ENCODE peak calls at places on chromosomes 16 and 17, in ten cellular contexts. U is heart left ventricle; O is activated CD8-positive, alpha-beta T cell treated with anti-CD3 and anti-CD28 coated beads for 36 hours; L is uterus; G is hepatocyte; B is astrocyte of the spinal cord; D is coronary artery; T is spleen; W is psoas muscle; X is CD8-positive, alpha-beta T cell. A is an unnamed sample.
A peak's percentile ranks its signal among the peaks of the same experiment; 100 is the strongest.

GRCh38 chr17:62656446-62656845 is 29.0 kb downstream of the MRC2 start:
- DNase-seq in U (no peak), O (no peak), L (no peak), G (no peak), B (no peak), D (no peak), T (no peak), W (no peak), X (no peak), A (no peak)

GRCh38 chr16:85384831-85385462 is 228.2 kb upstream of the GSE1 start:
- DNase-seq in U (peak; percentile 12), O (no peak), L (no peak), G (peak; percentile 74), B (no peak), D (no peak), T (peak; percentile 71), W (peak; percentile 9), X (no peak), A (no peak)

GRCh38 chr17:75288784-75289121 is 480 bp downstream of the SLC25A19 start:
- DNase-seq in U (peak; percentile 32), O (peak; percentile 62), L (no peak), G (no peak), B (no peak), D (no peak), T (no peak), W (peak; percentile 38), X (no peak), A (no peak)

GRCh38 chr16:31487720-31488629 is 5.1 kb downstream of the SLC5A2 start:
- DNase-seq in U (no peak), O (peak; percentile 74), L (no peak), G (peak; percentile 82), B (no peak), D (no peak), T (peak; percentile 93), W (peak; percentile 49), X (peak; percentile 66), A (peak; percentile 85)

GRCh38 chr16:12095275-12096161 is 119.0 kb downstream of the SNX29 start:
- DNase-seq in U (peak; percentile 78), O (peak; percentile 80), L (peak; percentile 63), G (peak; percentile 82), B (peak; percentile 66), D (no peak), T (peak; percentile 88), W (peak; percentile 72), X (peak; percentile 61), A (peak; percentile 71)

GRCh38 chr16:90046971-90047713 is 27.9 kb upstream of the DBNDD1 start:
- DNase-seq in U (peak; percentile 49), O (no peak), L (peak; percentile 84), G (peak; percentile 83), B (peak; percentile 41), D (peak; percentile 67), T (no peak), W (peak; percentile 60), X (no peak), A (peak; percentile 47)

GRCh38 chr16:31421587-31421986 is 6.6 kb downstream of the COX6A2 start:
- DNase-seq in U (no peak), O (peak; percentile 91), L (no peak), G (no peak), B (no peak), D (no peak), T (no peak), W (no peak), X (peak; percentile 16), A (peak; percentile 69)

GRCh38 chr16:66440970-66441369 is 13.9 kb downstream of the BEAN1 start:
- DNase-seq in U (no peak), O (no peak), L (no peak), G (no peak), B (no peak), D (peak; percentile 59), T (no peak), W (no peak), X (no peak), A (no peak)

GRCh38 chr16:73113326-73113720 is 65.4 kb upstream of the ZFHX3 start:
- DNase-seq in U (no peak), O (no peak), L (no peak), G (no peak), B (no peak), D (no peak), T (no peak), W (no peak), X (no peak), A (no peak)

GRCh38 chr17:62919388-62919787 is 46.6 kb upstream of the TANC2 start:
- DNase-seq in U (no peak), O (no peak), L (no peak), G (no peak), B (peak; percentile 73), D (no peak), T (no peak), W (no peak), X (no peak), A (no peak)

GRCh38 chr17:78532311-78532710 is 44.9 kb downstream of the DNAH17 start:
- DNase-seq in U (no peak), O (no peak), L (no peak), G (no peak), B (no peak), D (no peak), T (peak; percentile 25), W (no peak), X (no peak), A (no peak)
- TF ChIP-seq CTCF in U (no peak), O (no peak), L (no peak), G (no peak), B (no peak), D (no peak), T (no peak), W (no peak), X (no peak), A (no peak)

DNA sequence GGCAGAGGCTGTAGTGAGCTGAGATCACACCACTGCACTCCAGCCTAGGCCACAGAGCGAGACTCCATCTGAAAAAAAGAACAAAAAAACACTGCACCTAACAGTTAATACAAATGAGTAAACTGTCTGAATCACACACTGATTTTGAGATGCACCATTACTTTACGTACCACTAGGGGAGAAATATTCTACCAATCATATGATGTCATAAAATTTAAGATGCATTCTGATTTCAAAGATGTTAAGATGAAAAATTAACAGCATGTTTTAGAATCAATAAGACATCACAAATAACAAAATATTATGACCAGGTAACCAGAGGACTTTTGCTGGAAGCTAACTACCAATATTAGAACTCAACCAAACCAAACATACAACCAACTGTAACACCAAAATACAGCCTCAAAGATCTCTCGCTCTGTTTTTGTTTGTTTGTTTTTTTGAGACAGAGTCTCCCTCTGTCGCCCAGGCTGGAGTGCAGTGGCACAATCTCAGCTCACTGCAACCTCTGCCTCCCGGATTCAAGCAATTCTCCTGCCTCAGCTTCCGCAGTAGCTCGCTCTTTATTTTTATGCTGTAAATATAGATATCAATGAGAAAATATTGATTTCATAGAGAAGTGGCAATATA is 31.6 kb downstream of the GLG1 start:
- DNase-seq in U (no peak), O (no peak), L (no peak), G (no peak), B (no peak), D (no peak), T (no peak), W (no peak), X (no peak), A (no peak)
- TF ChIP-seq CTCF in U (no peak), O (no peak), L (no peak), G (no peak), B (no peak), D (no peak), T (no peak), W (no peak), X (no peak), A (no peak)

GRCh38 chr16:62041401-62041800 is 5.2 kb upstream of the CDH8 start:
- DNase-seq in U (no peak), O (no peak), L (no peak), G (peak; percentile 69), B (peak; percentile 58), D (no peak), T (no peak), W (no peak), X (no peak), A (peak; percentile 31)
- TF ChIP-seq CTCF in U (no peak), O (no peak), L (no peak), G (peak; percentile 71), B (peak; percentile 67), D (no peak), T (no peak), W (no peak), X (no peak), A (peak; percentile 37)

DNA sequence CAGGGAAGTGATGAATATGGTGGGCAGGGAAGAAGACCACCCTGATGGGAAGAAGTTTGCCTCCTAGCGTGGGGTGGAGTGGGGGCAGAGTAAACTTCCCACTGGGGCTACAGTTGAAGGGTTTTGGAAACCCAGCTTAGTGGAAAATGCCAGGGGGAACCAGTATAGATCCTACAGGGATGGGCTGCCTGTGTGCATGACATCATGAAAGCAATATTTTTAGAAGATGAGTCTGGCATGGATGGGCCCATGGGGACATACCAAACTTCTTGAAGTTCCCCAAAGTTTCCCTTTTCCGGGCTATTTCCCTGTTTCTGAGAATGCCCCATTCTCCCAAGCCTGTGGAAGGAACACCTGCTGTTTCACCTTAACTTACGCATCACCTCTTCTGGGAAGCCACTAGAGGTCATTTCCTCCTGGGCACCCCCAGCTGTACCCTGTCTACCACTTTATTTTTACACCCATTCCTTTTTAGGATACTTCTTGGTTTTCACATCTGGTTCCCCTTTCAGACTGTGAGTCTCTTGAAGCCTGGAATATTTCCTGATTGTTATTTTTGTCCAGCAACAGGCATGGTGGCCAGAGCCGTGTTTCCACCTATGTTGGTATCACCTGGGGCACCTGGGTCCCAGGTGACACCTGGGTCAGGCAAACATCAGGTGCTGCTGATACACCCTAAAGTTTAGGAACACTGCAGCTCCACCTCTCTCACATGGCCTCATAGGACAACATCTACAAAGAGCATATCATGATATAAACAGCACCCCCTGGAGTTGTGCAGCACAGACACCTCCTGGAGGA is 9.8 kb downstream of the SOCS3 start:
- DNase-seq in U (no peak), O (no peak), L (no peak), G (no peak), B (no peak), D (no peak), T (no peak), W (no peak), X (no peak), A (no peak)
- TF ChIP-seq CTCF in U (no peak), O (no peak), L (no peak), G (no peak), B (no peak), D (no peak), T (no peak), W (no peak), X (no peak), A (no peak)

GRCh38 chr16:28873543-28874201 is 4.6 kb upstream of the ATP2A1 start:
- DNase-seq in U (no peak), O (peak; percentile 66), L (no peak), G (no peak), B (no peak), D (no peak), T (peak; percentile 85), W (no peak), X (peak; percentile 43), A (peak; percentile 82)
- TF ChIP-seq CTCF in U (peak; percentile 34), O (peak; percentile 85), L (peak; percentile 21), G (peak; percentile 36), B (peak; percentile 69), D (no peak), T (peak; percentile 78), W (peak; percentile 64), X (peak; percentile 66), A (peak; percentile 66)

DNA sequence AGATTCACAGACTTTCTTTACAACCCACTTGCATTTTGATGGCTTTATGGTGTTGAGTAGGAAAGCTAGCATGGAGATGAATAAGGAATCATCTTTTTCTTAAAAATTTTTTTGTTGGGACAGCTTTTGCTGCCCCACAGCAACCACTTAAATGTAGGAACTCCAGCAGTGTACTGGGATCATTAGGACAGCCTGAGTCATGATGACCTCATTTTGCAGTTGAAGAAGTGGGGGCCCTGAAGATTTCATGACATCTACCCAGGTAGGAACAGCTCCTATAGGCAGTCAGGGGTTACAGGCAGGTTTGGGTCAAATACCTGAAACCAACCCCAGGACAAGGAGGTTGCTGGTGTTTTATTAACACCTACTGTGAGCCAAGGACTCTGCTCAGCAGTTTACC is 2.1 kb downstream of the METTL22 start:
- DNase-seq in U (no peak), O (no peak), L (no peak), G (no peak), B (peak; percentile 24), D (no peak), T (no peak), W (no peak), X (no peak), A (no peak)
- TF ChIP-seq CTCF in U (no peak), O (no peak), L (no peak), G (no peak), B (no peak), D (no peak), T (no peak), W (no peak), X (no peak), A (no peak)

A was measured in GM13976.